ENCODE peak calls at places on chromosomes 16 and 17, in eight cellular contexts. One of them, this sample, is unnamed.

GRCh38 chr17:50129946-50130777 is at the start of gene SAMD14:
- DNase-seq in left ventricle myocardium inferior: no peak
- DNase-seq in GM06990: peak
- DNase-seq in AG09309: no peak
- DNase-seq in thoracic aorta: no peak
- DNase-seq in astrocyte of the cerebellum: no peak
- DNase-seq in ovary: no peak
- DNase-seq in heart left ventricle: no peak
- DNase-seq in this sample: peak

GRCh38 chr17:64920026-64920418 is 744 bp upstream of the LRRC37A3 start:
- DNase-seq in left ventricle myocardium inferior: no peak
- DNase-seq in GM06990: no peak
- DNase-seq in AG09309: no peak
- DNase-seq in thoracic aorta: no peak
- DNase-seq in astrocyte of the cerebellum: no peak
- DNase-seq in ovary: no peak
- DNase-seq in heart left ventricle: peak
- DNase-seq in this sample: no peak

GRCh38 chr16:86343733-86344585 is 166.4 kb upstream of the FOXF1 start:
- DNase-seq in left ventricle myocardium inferior: no peak
- DNase-seq in GM06990: no peak
- DNase-seq in AG09309: no peak
- DNase-seq in thoracic aorta: no peak
- DNase-seq in astrocyte of the cerebellum: no peak
- DNase-seq in ovary: no peak
- DNase-seq in heart left ventricle: no peak
- DNase-seq in this sample: no peak

GRCh38 chr16:10729649-10730048 is 14.0 kb upstream of the NUBP1 start:
- DNase-seq in left ventricle myocardium inferior: no peak
- DNase-seq in GM06990: no peak
- DNase-seq in AG09309: peak
- DNase-seq in thoracic aorta: no peak
- DNase-seq in astrocyte of the cerebellum: no peak
- DNase-seq in ovary: no peak
- DNase-seq in heart left ventricle: no peak
- DNase-seq in this sample: no peak

GRCh38 chr16:86142801-86143236 is 243.9 kb downstream of the IRF8 start:
- DNase-seq in left ventricle myocardium inferior: no peak
- DNase-seq in GM06990: no peak
- DNase-seq in AG09309: peak
- DNase-seq in thoracic aorta: no peak
- DNase-seq in astrocyte of the cerebellum: peak
- DNase-seq in ovary: no peak
- DNase-seq in heart left ventricle: no peak
- DNase-seq in this sample: no peak

GRCh38 chr17:19833914-19834313 is 33.8 kb downstream of the ULK2 start:
- DNase-seq in left ventricle myocardium inferior: no peak
- DNase-seq in GM06990: no peak
- DNase-seq in AG09309: no peak
- DNase-seq in thoracic aorta: no peak
- DNase-seq in astrocyte of the cerebellum: no peak
- DNase-seq in ovary: no peak
- DNase-seq in heart left ventricle: no peak
- DNase-seq in this sample: no peak

GRCh38 chr17:7589204-7589868 is 558 bp downstream of the SOX15 start:
- DNase-seq in left ventricle myocardium inferior: peak
- DNase-seq in GM06990: peak
- DNase-seq in AG09309: peak
- DNase-seq in thoracic aorta: no peak
- DNase-seq in astrocyte of the cerebellum: peak
- DNase-seq in ovary: peak
- DNase-seq in heart left ventricle: peak
- DNase-seq in this sample: peak

GRCh38 chr17:68777856-68778694 is 176.9 kb upstream of the FAM20A start:
- DNase-seq in left ventricle myocardium inferior: no peak
- DNase-seq in GM06990: no peak
- DNase-seq in AG09309: no peak
- DNase-seq in thoracic aorta: no peak
- DNase-seq in astrocyte of the cerebellum: no peak
- DNase-seq in ovary: no peak
- DNase-seq in heart left ventricle: no peak
- DNase-seq in this sample: no peak

GRCh38 chr17:12021604-12022003 is 927 bp downstream of the MAP2K4 start:
- DNase-seq in left ventricle myocardium inferior: no peak
- DNase-seq in GM06990: no peak
- DNase-seq in AG09309: no peak
- DNase-seq in thoracic aorta: no peak
- DNase-seq in astrocyte of the cerebellum: no peak
- DNase-seq in ovary: no peak
- DNase-seq in heart left ventricle: no peak
- DNase-seq in this sample: no peak

GRCh38 chr16:20520103-20520502 is 56.1 kb downstream of the ACSM2B start:
- DNase-seq in left ventricle myocardium inferior: no peak
- DNase-seq in GM06990: no peak
- DNase-seq in AG09309: no peak
- DNase-seq in thoracic aorta: no peak
- DNase-seq in astrocyte of the cerebellum: no peak
- DNase-seq in ovary: no peak
- DNase-seq in heart left ventricle: no peak
- DNase-seq in this sample: no peak

GRCh38 chr17:60354223-60354622 is 37.7 kb downstream of the USP32 start:
- DNase-seq in left ventricle myocardium inferior: no peak
- DNase-seq in GM06990: no peak
- DNase-seq in AG09309: peak
- DNase-seq in thoracic aorta: no peak
- DNase-seq in astrocyte of the cerebellum: peak
- DNase-seq in ovary: no peak
- DNase-seq in heart left ventricle: no peak
- DNase-seq in this sample: no peak

GRCh38 chr16:12066823-12067222 is 90.3 kb downstream of the SNX29 start:
- DNase-seq in left ventricle myocardium inferior: no peak
- DNase-seq in GM06990: no peak
- DNase-seq in AG09309: no peak
- DNase-seq in thoracic aorta: no peak
- DNase-seq in astrocyte of the cerebellum: no peak
- DNase-seq in ovary: no peak
- DNase-seq in heart left ventricle: no peak
- DNase-seq in this sample: no peak

GRCh38 chr16:55323637-55324490 is at the start of gene IRX6:
- DNase-seq in left ventricle myocardium inferior: peak
- DNase-seq in GM06990: no peak
- DNase-seq in AG09309: peak
- DNase-seq in thoracic aorta: no peak
- DNase-seq in astrocyte of the cerebellum: no peak
- DNase-seq in ovary: no peak
- DNase-seq in heart left ventricle: peak
- DNase-seq in this sample: no peak

GRCh38 chr16:1101133-1101532 is 5.1 kb upstream of the C1QTNF8 start:
- DNase-seq in left ventricle myocardium inferior: no peak
- DNase-seq in GM06990: no peak
- DNase-seq in AG09309: no peak
- DNase-seq in thoracic aorta: no peak
- DNase-seq in astrocyte of the cerebellum: no peak
- DNase-seq in ovary: no peak
- DNase-seq in heart left ventricle: no peak
- DNase-seq in this sample: no peak

GRCh38 chr17:7176870-7177209 is 2.3 kb downstream of the ASGR1 start:
- DNase-seq in left ventricle myocardium inferior: no peak
- DNase-seq in GM06990: no peak
- DNase-seq in AG09309: no peak
- DNase-seq in thoracic aorta: no peak
- DNase-seq in astrocyte of the cerebellum: no peak
- DNase-seq in ovary: no peak
- DNase-seq in heart left ventricle: no peak
- DNase-seq in this sample: no peak

GRCh38 chr16:89574681-89575246 is 794 bp upstream of the CPNE7 start:
- DNase-seq in left ventricle myocardium inferior: peak
- DNase-seq in GM06990: peak
- DNase-seq in AG09309: no peak
- DNase-seq in thoracic aorta: no peak
- DNase-seq in astrocyte of the cerebellum: no peak
- DNase-seq in ovary: no peak
- DNase-seq in heart left ventricle: no peak
- DNase-seq in this sample: no peak

GRCh38 chr16:80846275-80847013 is 42.0 kb upstream of the CDYL2 start:
- DNase-seq in left ventricle myocardium inferior: no peak
- DNase-seq in GM06990: no peak
- DNase-seq in AG09309: no peak
- DNase-seq in thoracic aorta: no peak
- DNase-seq in astrocyte of the cerebellum: no peak
- DNase-seq in ovary: no peak
- DNase-seq in heart left ventricle: no peak
- DNase-seq in this sample: no peak

GRCh38 chr17:56833023-56833811 is 503 bp downstream of the C17orf67 start:
- DNase-seq in left ventricle myocardium inferior: peak
- DNase-seq in GM06990: peak
- DNase-seq in AG09309: peak
- DNase-seq in thoracic aorta: no peak
- DNase-seq in astrocyte of the cerebellum: no peak
- DNase-seq in ovary: peak
- DNase-seq in heart left ventricle: peak
- DNase-seq in this sample: peak

GRCh38 chr16:51049276-51049675 is 101.8 kb downstream of the SALL1 start:
- DNase-seq in left ventricle myocardium inferior: no peak
- DNase-seq in GM06990: no peak
- DNase-seq in AG09309: no peak
- DNase-seq in thoracic aorta: no peak
- DNase-seq in astrocyte of the cerebellum: no peak
- DNase-seq in ovary: no peak
- DNase-seq in heart left ventricle: no peak
- DNase-seq in this sample: no peak

GRCh38 chr16:47139561-47140185 is 4.1 kb downstream of the NETO2 start:
- DNase-seq in left ventricle myocardium inferior: no peak
- DNase-seq in GM06990: no peak
- DNase-seq in AG09309: no peak
- DNase-seq in thoracic aorta: no peak
- DNase-seq in astrocyte of the cerebellum: no peak
- DNase-seq in ovary: no peak
- DNase-seq in heart left ventricle: no peak
- DNase-seq in this sample: no peak

GRCh38 chr17:846901-847777 is 65.0 kb downstream of the MRM3 start:
- DNase-seq in left ventricle myocardium inferior: no peak
- DNase-seq in GM06990: no peak
- DNase-seq in AG09309: no peak
- DNase-seq in thoracic aorta: no peak
- DNase-seq in astrocyte of the cerebellum: no peak
- DNase-seq in ovary: no peak
- DNase-seq in heart left ventricle: no peak
- DNase-seq in this sample: no peak

GRCh38 chr17:58340623-58340876 is 11.5 kb downstream of the SUPT4H1 start:
- DNase-seq in left ventricle myocardium inferior: no peak
- DNase-seq in GM06990: no peak
- DNase-seq in AG09309: no peak
- DNase-seq in thoracic aorta: no peak
- DNase-seq in astrocyte of the cerebellum: no peak
- DNase-seq in ovary: no peak
- DNase-seq in heart left ventricle: no peak
- DNase-seq in this sample: no peak
- H3K4me3 ChIP-seq in left ventricle myocardium inferior: no peak
- H3K4me3 ChIP-seq in GM06990: peak
- H3K4me3 ChIP-seq in AG09309: no peak
- H3K4me3 ChIP-seq in thoracic aorta: no peak
- H3K4me3 ChIP-seq in astrocyte of the cerebellum: no peak
- H3K4me3 ChIP-seq in ovary: no peak
- H3K4me3 ChIP-seq in heart left ventricle: no peak
- H3K4me3 ChIP-seq in this sample: peak

GRCh38 chr17:16363749-16364536 is 10.7 kb upstream of the CENPV start:
- DNase-seq in left ventricle myocardium inferior: peak
- DNase-seq in GM06990: peak
- DNase-seq in AG09309: no peak
- DNase-seq in thoracic aorta: peak
- DNase-seq in astrocyte of the cerebellum: peak
- DNase-seq in ovary: peak
- DNase-seq in heart left ventricle: peak
- DNase-seq in this sample: peak

GRCh38 chr17:16358394-16358793 is 5.1 kb upstream of the CENPV start:
- DNase-seq in left ventricle myocardium inferior: no peak
- DNase-seq in GM06990: no peak
- DNase-seq in AG09309: no peak
- DNase-seq in thoracic aorta: no peak
- DNase-seq in astrocyte of the cerebellum: no peak
- DNase-seq in ovary: no peak
- DNase-seq in heart left ventricle: no peak
- DNase-seq in this sample: no peak

GRCh38 chr17:16361874-16362273 is 8.6 kb upstream of the CENPV start:
- DNase-seq in left ventricle myocardium inferior: no peak
- DNase-seq in GM06990: no peak
- DNase-seq in AG09309: no peak
- DNase-seq in thoracic aorta: no peak
- DNase-seq in astrocyte of the cerebellum: no peak
- DNase-seq in ovary: no peak
- DNase-seq in heart left ventricle: no peak
- DNase-seq in this sample: no peak
- H3K4me3 ChIP-seq in left ventricle myocardium inferior: no peak
- H3K4me3 ChIP-seq in GM06990: no peak
- H3K4me3 ChIP-seq in AG09309: no peak
- H3K4me3 ChIP-seq in thoracic aorta: no peak
- H3K4me3 ChIP-seq in astrocyte of the cerebellum: no peak
- H3K4me3 ChIP-seq in ovary: no peak
- H3K4me3 ChIP-seq in heart left ventricle: no peak
- H3K4me3 ChIP-seq in this sample: no peak

GRCh38 chr17:32752934-32753333 is 124.0 kb downstream of the MYO1D start:
- DNase-seq in left ventricle myocardium inferior: no peak
- DNase-seq in GM06990: no peak
- DNase-seq in AG09309: no peak
- DNase-seq in thoracic aorta: no peak
- DNase-seq in astrocyte of the cerebellum: no peak
- DNase-seq in ovary: no peak
- DNase-seq in heart left ventricle: no peak
- DNase-seq in this sample: no peak

GRCh38 chr17:32755045-32755805 is 121.7 kb downstream of the MYO1D start:
- DNase-seq in left ventricle myocardium inferior: no peak
- DNase-seq in GM06990: peak
- DNase-seq in AG09309: peak
- DNase-seq in thoracic aorta: no peak
- DNase-seq in astrocyte of the cerebellum: peak
- DNase-seq in ovary: no peak
- DNase-seq in heart left ventricle: no peak
- DNase-seq in this sample: peak

GRCh38 chr17:32757963-32758362 is 119.0 kb downstream of the MYO1D start:
- DNase-seq in left ventricle myocardium inferior: no peak
- DNase-seq in GM06990: no peak
- DNase-seq in AG09309: no peak
- DNase-seq in thoracic aorta: no peak
- DNase-seq in astrocyte of the cerebellum: no peak
- DNase-seq in ovary: no peak
- DNase-seq in heart left ventricle: no peak
- DNase-seq in this sample: no peak

GRCh38 chr17:32759476-32759875 is 117.4 kb downstream of the MYO1D start:
- DNase-seq in left ventricle myocardium inferior: no peak
- DNase-seq in GM06990: no peak
- DNase-seq in AG09309: no peak
- DNase-seq in thoracic aorta: no peak
- DNase-seq in astrocyte of the cerebellum: no peak
- DNase-seq in ovary: no peak
- DNase-seq in heart left ventricle: no peak
- DNase-seq in this sample: no peak

GRCh38 chr17:32756696-32757095 is 120.2 kb downstream of the MYO1D start:
- DNase-seq in left ventricle myocardium inferior: no peak
- DNase-seq in GM06990: no peak
- DNase-seq in AG09309: no peak
- DNase-seq in thoracic aorta: no peak
- DNase-seq in astrocyte of the cerebellum: no peak
- DNase-seq in ovary: no peak
- DNase-seq in heart left ventricle: no peak
- DNase-seq in this sample: no peak
- H3K4me3 ChIP-seq in left ventricle myocardium inferior: no peak
- H3K4me3 ChIP-seq in GM06990: no peak
- H3K4me3 ChIP-seq in AG09309: no peak
- H3K4me3 ChIP-seq in thoracic aorta: no peak
- H3K4me3 ChIP-seq in astrocyte of the cerebellum: no peak
- H3K4me3 ChIP-seq in ovary: no peak
- H3K4me3 ChIP-seq in heart left ventricle: no peak
- H3K4me3 ChIP-seq in this sample: no peak

GRCh38 chr16:21645261-21645721 is 7.1 kb downstream of the IGSF6 start:
- DNase-seq in left ventricle myocardium inferior: no peak
- DNase-seq in GM06990: peak
- DNase-seq in AG09309: no peak
- DNase-seq in thoracic aorta: no peak
- DNase-seq in astrocyte of the cerebellum: peak
- DNase-seq in ovary: no peak
- DNase-seq in heart left ventricle: no peak
- DNase-seq in this sample: peak
- H3K4me3 ChIP-seq in left ventricle myocardium inferior: peak
- H3K4me3 ChIP-seq in GM06990: peak
- H3K4me3 ChIP-seq in AG09309: no peak
- H3K4me3 ChIP-seq in thoracic aorta: peak
- H3K4me3 ChIP-seq in astrocyte of the cerebellum: no peak
- H3K4me3 ChIP-seq in ovary: peak
- H3K4me3 ChIP-seq in heart left ventricle: peak
- H3K4me3 ChIP-seq in this sample: peak